ENCODE peak calls at places on chromosomes 13 and 19, in four cellular contexts. One of them, this sample, is unnamed.

GRCh38 chr13:114099918-114100445 is 32.4 kb downstream of the RASA3 start:
- DNase-seq in neural crest cell: no peak
- DNase-seq in lung: no peak
- DNase-seq in right lobe of liver: peak; percentile 11
- DNase-seq in this sample: no peak

GRCh38 chr13:111548301-111548700 is 227.9 kb downstream of the TEX29 start:
- DNase-seq in neural crest cell: no peak
- DNase-seq in lung: no peak
- DNase-seq in right lobe of liver: no peak
- DNase-seq in this sample: no peak

GRCh38 chr13:42405665-42406390 is 133.9 kb downstream of the AKAP11 start:
- DNase-seq in neural crest cell: no peak
- DNase-seq in lung: no peak
- DNase-seq in right lobe of liver: no peak
- DNase-seq in this sample: no peak

GRCh38 chr13:71378992-71379905 is 487.8 kb downstream of the DACH1 start:
- DNase-seq in neural crest cell: no peak
- DNase-seq in lung: no peak
- DNase-seq in right lobe of liver: no peak
- DNase-seq in this sample: no peak

GRCh38 chr13:39110518-39111097 is 72.4 kb downstream of the NHLRC3 start:
- DNase-seq in neural crest cell: no peak
- DNase-seq in lung: no peak
- DNase-seq in right lobe of liver: no peak
- DNase-seq in this sample: no peak

GRCh38 chr13:62583466-62583865 is 1167.8 kb upstream of the PCDH20 start:
- DNase-seq in neural crest cell: no peak
- DNase-seq in lung: no peak
- DNase-seq in right lobe of liver: no peak
- DNase-seq in this sample: no peak

GRCh38 chr19:33507021-33507956 is 14.3 kb downstream of the PEPD start:
- DNase-seq in neural crest cell: no peak
- DNase-seq in lung: no peak
- DNase-seq in right lobe of liver: peak; percentile 62
- DNase-seq in this sample: no peak

GRCh38 chr19:5957132-5957531 is 20.8 kb downstream of the RANBP3 start:
- DNase-seq in neural crest cell: no peak
- DNase-seq in lung: no peak
- DNase-seq in right lobe of liver: no peak
- DNase-seq in this sample: no peak

GRCh38 chr13:39913928-39914327 is 258.5 kb downstream of the COG6 start:
- DNase-seq in neural crest cell: no peak
- DNase-seq in lung: no peak
- DNase-seq in right lobe of liver: no peak
- DNase-seq in this sample: no peak

GRCh38 chr13:32086366-32086765 is 54.8 kb downstream of the FRY start:
- DNase-seq in neural crest cell: no peak
- DNase-seq in lung: no peak
- DNase-seq in right lobe of liver: no peak
- DNase-seq in this sample: no peak

GRCh38 chr13:46571941-46572340 is 19.0 kb downstream of the LRCH1 start:
- DNase-seq in neural crest cell: no peak
- DNase-seq in lung: no peak
- DNase-seq in right lobe of liver: no peak
- DNase-seq in this sample: no peak

GRCh38 chr13:94607056-94607455 is 5.4 kb downstream of the GPR180 start:
- DNase-seq in neural crest cell: no peak
- DNase-seq in lung: no peak
- DNase-seq in right lobe of liver: no peak
- DNase-seq in this sample: no peak

GRCh38 chr19:35284153-35285140 is 2.1 kb downstream of the HAMP start:
- DNase-seq in neural crest cell: no peak
- DNase-seq in lung: no peak
- DNase-seq in right lobe of liver: no peak
- DNase-seq in this sample: no peak

GRCh38 chr19:51687791-51688664 is 5.1 kb upstream of the SPACA6 start:
- DNase-seq in neural crest cell: no peak
- DNase-seq in lung: peak; percentile 48
- DNase-seq in right lobe of liver: no peak
- DNase-seq in this sample: no peak

GRCh38 chr13:46297338-46297737 is 85.6 kb downstream of the LRRC63 start:
- DNase-seq in neural crest cell: no peak
- DNase-seq in lung: no peak
- DNase-seq in right lobe of liver: no peak
- DNase-seq in this sample: no peak

GRCh38 chr13:70310720-70311119 is 202.5 kb upstream of the KLHL1 start:
- DNase-seq in neural crest cell: peak; percentile 24
- DNase-seq in lung: no peak
- DNase-seq in right lobe of liver: no peak
- DNase-seq in this sample: no peak

GRCh38 chr13:101155920-101156319 is 260.4 kb downstream of the NALCN start:
- DNase-seq in neural crest cell: no peak
- DNase-seq in lung: no peak
- DNase-seq in right lobe of liver: no peak
- DNase-seq in this sample: no peak
- TF ChIP-seq CTCF in neural crest cell: peak; percentile 62
- TF ChIP-seq CTCF in lung: no peak
- TF ChIP-seq CTCF in right lobe of liver: peak; percentile 40
- TF ChIP-seq CTCF in this sample: peak; percentile 56

GRCh38 chr19:48123907-48124675 is 13.5 kb upstream of the PLA2G4C start:
- DNase-seq in neural crest cell: peak; percentile 32
- DNase-seq in lung: no peak
- DNase-seq in right lobe of liver: no peak
- DNase-seq in this sample: no peak
- TF ChIP-seq CTCF in neural crest cell: peak; percentile 50
- TF ChIP-seq CTCF in lung: no peak
- TF ChIP-seq CTCF in right lobe of liver: no peak
- TF ChIP-seq CTCF in this sample: peak; percentile 44

DNA sequence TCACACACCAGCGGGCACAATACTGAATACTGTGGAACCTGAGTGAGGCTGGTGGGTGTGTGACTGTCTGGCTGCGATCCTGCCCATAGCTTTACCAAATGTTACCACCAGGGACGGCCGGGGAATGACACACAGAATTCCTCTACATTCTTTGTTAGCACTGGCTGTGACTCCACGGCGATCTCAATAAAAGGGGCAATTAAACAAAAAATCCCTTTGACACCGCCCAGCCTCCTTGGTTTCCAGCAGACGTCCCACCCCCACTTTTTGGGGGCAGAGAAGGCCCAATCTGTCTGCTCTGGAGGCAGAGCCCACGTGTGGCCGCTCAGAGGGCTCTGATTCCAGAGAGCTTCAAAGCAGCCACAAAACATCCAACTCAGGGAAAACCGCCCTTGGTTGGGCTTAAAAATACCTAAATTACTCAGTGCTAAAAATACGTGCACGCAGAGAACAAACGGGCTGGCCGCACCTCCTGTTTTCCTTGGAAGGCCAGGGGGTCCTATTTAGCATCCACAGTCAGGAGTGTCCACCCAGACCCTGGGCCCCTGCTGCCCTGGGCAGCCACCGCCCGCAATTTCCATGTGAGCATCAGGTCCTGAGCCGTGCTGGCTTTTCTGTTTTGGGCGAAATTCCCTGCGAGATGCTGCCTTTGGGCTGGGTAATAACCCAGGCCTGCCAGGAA is 47.8 kb downstream of the GADD45B start:
- DNase-seq in neural crest cell: no peak
- DNase-seq in lung: no peak
- DNase-seq in right lobe of liver: no peak
- DNase-seq in this sample: no peak
- TF ChIP-seq CTCF in neural crest cell: peak; percentile 40
- TF ChIP-seq CTCF in lung: no peak
- TF ChIP-seq CTCF in right lobe of liver: no peak
- TF ChIP-seq CTCF in this sample: peak; percentile 27

GRCh38 chr13:113084094-113084942 is 21.3 kb upstream of the F7 start:
- DNase-seq in neural crest cell: no peak
- DNase-seq in lung: no peak
- DNase-seq in right lobe of liver: no peak
- DNase-seq in this sample: no peak

GRCh38 chr13:113083022-113083373 is 22.6 kb upstream of the F7 start:
- DNase-seq in neural crest cell: no peak
- DNase-seq in lung: no peak
- DNase-seq in right lobe of liver: peak; percentile 13
- DNase-seq in this sample: no peak

GRCh38 chr13:113086031-113086750 is 19.4 kb upstream of the F7 start:
- DNase-seq in neural crest cell: no peak
- DNase-seq in lung: no peak
- DNase-seq in right lobe of liver: peak; percentile 9
- DNase-seq in this sample: no peak

GRCh38 chr13:113083402-113084061 is 22.1 kb upstream of the F7 start:
- DNase-seq in neural crest cell: no peak
- DNase-seq in lung: peak; percentile 74
- DNase-seq in right lobe of liver: no peak
- DNase-seq in this sample: no peak

GRCh38 chr13:113084943-113085540 is 20.5 kb upstream of the F7 start:
- DNase-seq in neural crest cell: no peak
- DNase-seq in lung: no peak
- DNase-seq in right lobe of liver: peak; percentile 22
- DNase-seq in this sample: no peak
- TF ChIP-seq CTCF in neural crest cell: no peak
- TF ChIP-seq CTCF in lung: no peak
- TF ChIP-seq CTCF in right lobe of liver: no peak
- TF ChIP-seq CTCF in this sample: no peak

DNA sequence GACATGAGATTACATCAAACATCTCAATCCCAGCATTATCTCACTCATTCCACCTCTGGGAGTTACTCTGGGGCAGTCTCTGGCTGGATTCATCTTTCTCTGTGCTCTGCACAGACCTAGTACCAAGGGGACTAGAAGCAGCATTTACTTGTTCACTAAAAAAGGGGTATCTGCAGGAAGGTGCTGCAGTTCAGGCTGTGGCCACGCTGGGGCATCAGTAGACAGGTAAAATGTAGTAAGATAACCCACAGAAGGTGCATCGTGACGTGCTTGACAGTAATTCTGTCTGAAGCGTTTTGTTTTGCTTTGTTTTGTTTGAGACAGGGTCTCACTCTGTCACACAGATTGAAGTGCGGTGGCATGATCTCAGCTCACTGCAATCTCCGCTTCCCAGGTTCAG is 29.3 kb downstream of the ZNF564 start:
- DNase-seq in neural crest cell: no peak
- DNase-seq in lung: no peak
- DNase-seq in right lobe of liver: no peak
- DNase-seq in this sample: no peak
- TF ChIP-seq CTCF in neural crest cell: peak; percentile 17
- TF ChIP-seq CTCF in lung: no peak
- TF ChIP-seq CTCF in right lobe of liver: no peak
- TF ChIP-seq CTCF in this sample: no peak

DNA sequence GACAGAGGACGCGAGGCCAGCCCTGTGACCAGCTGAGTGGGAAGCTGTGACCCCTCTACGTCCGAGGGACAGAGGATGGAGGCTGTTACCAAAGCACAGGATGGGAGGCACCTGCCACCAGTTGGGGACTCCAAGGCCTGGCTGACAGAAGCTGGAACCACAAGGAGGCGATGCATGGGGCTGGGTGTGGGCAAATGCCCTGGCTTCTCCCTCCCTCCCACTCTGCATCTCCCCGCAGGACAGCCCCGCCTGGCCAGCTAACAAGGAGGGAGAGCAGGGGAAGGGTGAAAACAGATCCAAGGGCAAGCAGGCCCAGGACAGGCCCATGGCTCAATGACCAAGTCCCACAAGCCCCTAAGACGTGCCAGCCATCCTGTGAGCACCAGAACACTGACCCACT is 28.6 kb downstream of the AKT2 start:
- DNase-seq in neural crest cell: no peak
- DNase-seq in lung: no peak
- DNase-seq in right lobe of liver: no peak
- DNase-seq in this sample: no peak
- TF ChIP-seq CTCF in neural crest cell: no peak
- TF ChIP-seq CTCF in lung: no peak
- TF ChIP-seq CTCF in right lobe of liver: no peak
- TF ChIP-seq CTCF in this sample: no peak

DNA sequence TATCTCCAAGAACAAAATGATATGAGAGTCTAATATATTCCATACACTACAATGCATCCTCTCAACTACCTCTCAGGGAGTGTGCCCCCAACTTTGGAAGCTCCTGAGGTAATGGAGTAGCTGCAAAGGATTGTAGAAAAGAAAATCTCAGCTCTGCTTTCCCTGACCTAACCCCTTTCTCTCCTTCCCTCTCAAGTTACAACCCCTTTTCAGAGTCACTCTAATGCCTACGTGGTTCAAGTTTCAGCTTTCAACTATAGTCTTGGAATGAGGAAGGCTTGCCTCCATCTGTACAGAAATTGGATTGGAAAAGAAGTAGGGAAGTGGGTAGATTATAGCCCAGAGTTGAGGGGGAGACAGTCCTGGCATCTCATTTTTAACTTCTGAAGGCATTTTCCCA is 256.0 kb downstream of the PCDH9 start:
- DNase-seq in neural crest cell: no peak
- DNase-seq in lung: no peak
- DNase-seq in right lobe of liver: no peak
- DNase-seq in this sample: no peak
- TF ChIP-seq CTCF in neural crest cell: no peak
- TF ChIP-seq CTCF in lung: no peak
- TF ChIP-seq CTCF in right lobe of liver: no peak
- TF ChIP-seq CTCF in this sample: no peak

DNA sequence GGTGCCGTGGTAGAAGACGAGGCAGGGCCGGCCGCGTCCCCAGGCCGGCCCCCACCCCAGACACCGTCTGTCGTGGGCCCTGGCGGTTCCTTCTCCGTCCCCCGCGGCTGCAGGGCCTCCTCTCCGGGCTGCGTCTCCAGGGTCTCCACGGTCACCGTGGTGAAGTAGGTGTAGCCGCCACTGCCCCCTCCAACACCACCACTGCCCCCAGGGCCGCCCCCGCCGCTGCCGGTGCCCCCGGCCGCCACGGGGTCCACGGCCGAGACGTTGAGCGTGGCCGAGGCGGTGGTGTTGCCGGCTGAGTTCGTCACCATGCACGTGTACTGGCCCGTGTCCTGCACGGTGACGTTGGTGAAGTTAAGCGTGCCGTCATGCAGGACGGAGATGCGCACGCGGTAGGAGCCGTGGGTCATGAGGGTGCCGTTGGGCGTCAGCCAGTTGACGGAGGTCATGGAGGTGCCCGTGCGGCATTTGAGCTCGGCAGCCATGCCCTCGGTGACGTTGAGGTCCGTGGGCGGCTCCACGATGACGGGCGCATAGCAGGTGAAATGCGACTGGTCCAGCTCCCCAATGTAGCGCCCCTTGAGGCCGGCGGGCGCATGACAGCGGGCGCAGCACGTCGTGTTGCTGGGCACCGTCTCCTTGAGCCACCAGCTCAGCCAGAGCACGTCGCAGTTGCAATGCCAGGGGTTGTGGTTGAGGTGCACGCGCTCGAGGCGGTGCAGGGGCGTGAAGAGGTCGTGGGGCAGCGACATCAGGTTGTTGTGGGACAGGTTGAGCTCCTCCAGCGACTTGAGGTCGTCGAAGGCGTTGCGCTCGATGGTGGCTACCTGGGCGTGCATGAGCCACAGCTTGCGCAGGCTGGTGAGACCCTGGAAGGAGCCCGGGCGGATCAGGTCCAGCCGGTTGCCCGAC is 4.6 kb upstream of the ASPDH start:
- DNase-seq in neural crest cell: no peak
- DNase-seq in lung: no peak
- DNase-seq in right lobe of liver: no peak
- DNase-seq in this sample: no peak
- TF ChIP-seq CTCF in neural crest cell: peak; percentile 37
- TF ChIP-seq CTCF in lung: no peak
- TF ChIP-seq CTCF in right lobe of liver: no peak
- TF ChIP-seq CTCF in this sample: no peak

This sample was measured in progenitor cell of endocrine pancreas.